ENCODE peak calls at places on chromosomes 7 and 10, in nine cellular contexts. A, D, F, G, S, P, E, Y and J are unnamed samples.
A peak's percentile ranks its signal among the peaks of the same experiment; 100 is the strongest.

GRCh38 chr7:128161466-128162125 is 79.5 kb upstream of the LEP start:
- DNase-seq in G (no peak), E (no peak), F (no peak), A (no peak), P (no peak), D (no peak), Y (no peak), S (no peak), J (no peak)

GRCh38 chr10:21061184-21061583 is 164.1 kb upstream of the NEBL start:
- DNase-seq in E (no peak), G (no peak), S (no peak), D (no peak), F (no peak), A (no peak), Y (no peak), P (no peak), J (no peak)

GRCh38 chr10:24727811-24728210 is 4.1 kb upstream of the ARHGAP21 start:
- DNase-seq in G (no peak), E (peak; percentile 65), S (no peak), Y (no peak), P (no peak), D (no peak), F (no peak), A (no peak), J (no peak)

GRCh38 chr7:157923903-157924630 is 587.3 kb downstream of the DNAJB6 start:
- DNase-seq in Y (no peak), D (no peak), P (no peak), A (no peak), G (no peak), E (no peak), F (no peak), S (no peak), J (no peak)

GRCh38 chr7:66256281-66256680 is 51.1 kb downstream of the TPST1 start:
- DNase-seq in F (no peak), D (no peak), S (no peak), A (no peak), G (no peak), P (no peak), Y (no peak), E (no peak), J (no peak)

GRCh38 chr7:124459101-124460052 is 306.2 kb downstream of the GPR37 start:
- DNase-seq in F (no peak), Y (no peak), S (no peak), G (no peak), D (no peak), P (no peak), E (no peak), A (no peak), J (no peak)

GRCh38 chr10:8594711-8595110 is 540.2 kb downstream of the GATA3 start:
- DNase-seq in P (no peak), Y (no peak), S (no peak), G (no peak), D (no peak), E (no peak), F (no peak), A (no peak), J (no peak)

GRCh38 chr7:22563621-22564241 is 63.7 kb upstream of the STEAP1B start:
- DNase-seq in F (no peak), A (no peak), G (no peak), E (peak; percentile 30), S (no peak), P (no peak), D (no peak), Y (no peak), J (no peak)

GRCh38 chr10:71213761-71214440 is 1.5 kb downstream of the UNC5B start:
- DNase-seq in D (no peak), F (no peak), E (peak; percentile 79), Y (no peak), A (no peak), G (no peak), S (peak; percentile 32), P (peak; percentile 41), J (no peak)

GRCh38 chr7:121029302-121029701 is 40.8 kb downstream of the CPED1 start:
- DNase-seq in Y (no peak), G (no peak), S (no peak), E (no peak), D (no peak), P (no peak), A (no peak), F (no peak), J (no peak)

GRCh38 chr7:121034929-121035328 is 46.4 kb downstream of the CPED1 start:
- DNase-seq in D (no peak), G (no peak), E (no peak), S (no peak), Y (no peak), A (no peak), F (no peak), P (no peak), J (no peak)

GRCh38 chr7:121027761-121028681 is 39.5 kb downstream of the CPED1 start:
- DNase-seq in S (no peak), A (no peak), D (no peak), F (no peak), G (no peak), P (no peak), E (peak; percentile 42), Y (no peak), J (no peak)

GRCh38 chr7:121030308-121030707 is 41.8 kb downstream of the CPED1 start:
- DNase-seq in Y (no peak), A (no peak), D (no peak), S (no peak), F (no peak), G (no peak), P (no peak), E (no peak), J (no peak)

DNA sequence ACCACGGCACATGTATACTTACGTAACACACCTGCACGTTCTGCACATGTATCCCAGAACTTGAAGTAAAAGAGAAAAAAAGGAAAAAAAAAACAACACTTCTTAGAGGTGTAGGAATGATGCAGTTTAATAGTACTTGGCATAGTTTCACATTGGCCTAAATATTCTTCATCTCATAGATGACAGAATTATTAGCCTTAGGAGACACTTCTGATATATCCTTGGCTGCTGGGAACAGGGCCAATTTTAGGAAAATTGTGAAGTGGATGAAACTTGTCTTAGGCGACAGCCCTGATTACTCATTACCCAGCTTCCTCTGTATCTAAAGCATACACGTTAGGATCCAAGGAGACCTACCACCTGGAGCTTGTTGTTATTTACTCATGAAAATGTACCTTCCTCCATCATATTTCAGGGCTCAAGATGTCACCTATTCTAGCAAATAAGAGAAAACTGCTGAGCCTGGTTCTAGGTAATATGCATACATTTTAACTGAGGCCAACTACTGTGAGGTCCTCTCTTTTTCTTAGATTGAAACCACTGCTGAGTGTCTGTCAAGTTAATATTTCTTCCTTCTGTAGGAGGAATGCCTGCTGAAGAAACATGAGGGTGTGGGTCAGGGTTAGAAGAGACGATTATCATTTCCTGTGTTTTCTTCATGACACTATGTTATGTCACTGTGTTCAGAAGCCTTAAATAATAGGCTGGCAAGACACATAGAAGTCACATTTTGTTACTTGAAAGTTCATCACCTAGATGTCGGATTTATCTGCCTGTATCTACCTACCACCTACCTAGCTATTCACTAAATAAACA is 44.3 kb downstream of the CPED1 start:
- DNase-seq in Y (no peak), S (no peak), D (no peak), G (no peak), A (no peak), E (no peak), P (no peak), F (no peak), J (no peak)
- H3K27ac ChIP-seq in Y (no peak overlapping the region), S (no peak overlapping the region), D (no peak overlapping the region), G (no peak overlapping the region), A (no peak overlapping the region), E (no peak overlapping the region), P (no peak overlapping the region), F (no peak overlapping the region), J (no peak overlapping the region)

GRCh38 chr10:122427280-122427679 is 27.2 kb upstream of the ARMS2 start:
- DNase-seq in S (no peak), G (no peak), Y (no peak), F (no peak), A (no peak), E (no peak), P (no peak), D (no peak), J (no peak)
- H3K27ac ChIP-seq in S (no peak overlapping the region), G (no peak overlapping the region), Y (no peak overlapping the region), F (no peak overlapping the region), A (no peak overlapping the region), E (peak overlapping the region; percentile 34), P (no peak overlapping the region), D (no peak overlapping the region), J (no peak overlapping the region)

GRCh38 chr7:38781991-38782390 is 127.0 kb downstream of the VPS41 start:
- DNase-seq in Y (no peak), F (no peak), P (no peak), D (no peak), E (peak; percentile 35), A (no peak), S (no peak), G (no peak), J (no peak)
- H3K27ac ChIP-seq in Y (no peak overlapping the region), F (no peak overlapping the region), P (no peak overlapping the region), D (no peak overlapping the region), E (no peak overlapping the region), A (no peak overlapping the region), S (no peak overlapping the region), G (no peak overlapping the region), J (no peak overlapping the region)

GRCh38 chr7:100211342-100211780 is 8.4 kb upstream of the PVRIG start:
- DNase-seq in S (no peak), G (no peak), A (no peak), E (no peak), P (no peak), Y (no peak), F (no peak), D (no peak), J (no peak)
- H3K27ac ChIP-seq in S (no peak overlapping the region), G (no peak overlapping the region), A (peak overlapping the region; percentile 39), E (no peak overlapping the region), P (no peak overlapping the region), Y (no peak overlapping the region), F (no peak overlapping the region), D (no peak overlapping the region), J (no peak overlapping the region)

DNA sequence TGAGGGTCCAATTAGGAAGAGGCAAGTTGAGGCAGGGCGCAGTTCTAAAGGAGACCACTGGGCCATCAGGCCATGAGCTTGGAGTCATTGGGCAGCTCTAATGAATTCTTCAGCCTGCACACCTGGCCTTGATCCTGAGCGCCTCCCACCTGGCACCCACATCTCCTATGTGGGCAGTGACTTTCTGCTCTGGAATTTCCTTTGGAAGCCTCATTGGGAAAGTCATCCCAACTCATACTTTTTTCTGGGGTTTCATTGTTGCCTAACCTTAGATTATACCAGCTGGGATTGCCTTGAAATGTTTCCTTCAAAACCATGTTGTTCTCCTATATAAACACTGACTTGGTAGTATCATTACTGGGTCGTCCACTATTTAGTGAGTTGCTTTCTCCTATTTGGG is 54.1 kb downstream of the PLPP4 start:
- DNase-seq in F (no peak), A (no peak), P (no peak), S (no peak), D (no peak), E (no peak), G (no peak), Y (no peak), J (no peak)
- H3K27ac ChIP-seq in F (no peak overlapping the region), A (no peak overlapping the region), P (no peak overlapping the region), S (no peak overlapping the region), D (no peak overlapping the region), E (no peak overlapping the region), G (no peak overlapping the region), Y (no peak overlapping the region), J (no peak overlapping the region)